ENCODE peak calls at places on chromosomes 11 and 22, in five cellular contexts. Z is CD8-positive, alpha-beta memory T cell; E is T-helper 1 cell; M is caudate nucleus; P is stimulated activated CD4-positive, alpha-beta T cell treated with anti-CD3 and anti-CD28 coated beads, Interleukin-12 subunit alpha, Interleukin-12 subunit beta, amount 100 ng/mL, for 48 hours. A is an unnamed sample.

GRCh38 chr22:23088199-23088604 is 17.9 kb downstream of the GNAZ start:
- DNase-seq in Z (no peak), P (no peak), M (no peak), E (no peak), A (no peak)

GRCh38 chr11:131666006-131666405 is 295.6 kb downstream of the NTM start:
- DNase-seq in E (no peak), Z (no peak), M (no peak), P (no peak), A (no peak)

GRCh38 chr11:2272946-2273280 is 2.5 kb upstream of the ASCL2 start:
- DNase-seq in P (no peak), Z (no peak), E (no peak), M (no peak), A (no peak)

GRCh38 chr11:87722756-87723599 is 452.3 kb downstream of the RAB38 start:
- DNase-seq in M (no peak), Z (no peak), P (no peak), E (no peak), A (no peak)

GRCh38 chr22:43878831-43879550 is 12.8 kb downstream of the PNPLA5 start:
- DNase-seq in Z (no peak), E (no peak), P (no peak), M (no peak), A (no peak)

GRCh38 chr11:9571766-9572120 is 1.7 kb upstream of the WEE1 start:
- DNase-seq in M (no peak), P (no peak), E (no peak), Z (no peak), A (no peak)

GRCh38 chr22:43276311-43276710 is 66.9 kb downstream of the SCUBE1 start:
- DNase-seq in Z (no peak), P (no peak), M (no peak), E (no peak), A (no peak)

GRCh38 chr11:78798567-78799170 is 224.0 kb upstream of the NARS2 start:
- DNase-seq in M (no peak), Z (no peak), P (peak), E (peak), A (no peak)

GRCh38 chr22:24758164-24758799 is 16.2 kb downstream of the PIWIL3 start:
- DNase-seq in Z (peak), E (peak), M (no peak), P (peak), A (peak)